ENCODE peak calls at places on chromosomes 7 and 10, in six cellular contexts. U is H9, O is neuronal stem cell, S is IMR-90, B is trophoblast cell, A is H1. C is an unnamed sample. For H3K4me1, the result is how much of the 10 kb centered on the place peaks cover.

GRCh38 chr7:98123073-98123696 is 16.5 kb downstream of the LMTK2 start:
- DNase-seq in U (no peak), O (no peak), S (peak), B (no peak), A (no peak), C (peak)

GRCh38 chr7:2008936-2009540 is 223.7 kb downstream of the MAD1L1 start:
- DNase-seq in U (no peak), O (no peak), S (no peak), B (no peak), A (no peak), C (no peak)

GRCh38 chr7:139871820-139872219 is 42.8 kb downstream of the TBXAS1 start:
- DNase-seq in U (no peak), O (no peak), S (peak), B (no peak), A (no peak), C (peak)

GRCh38 chr10:78470267-78471103 is 436.8 kb downstream of the RPS24 start:
- DNase-seq in U (no peak), O (no peak), S (peak), B (no peak), A (no peak), C (no peak)

GRCh38 chr10:33136271-33136670 is 178.2 kb upstream of the ITGB1 start:
- DNase-seq in U (no peak), O (no peak), S (peak), B (no peak), A (no peak), C (peak)

GRCh38 chr7:37713613-37714012 is 30.0 kb downstream of the GPR141 start:
- DNase-seq in U (no peak), O (no peak), S (no peak), B (no peak), A (no peak), C (no peak)

GRCh38 chr7:18590259-18590658 is 94.7 kb downstream of the HDAC9 start:
- DNase-seq in U (no peak), O (no peak), S (no peak), B (no peak), A (no peak), C (peak)

GRCh38 chr10:6124666-6125065 is 35.8 kb downstream of the RBM17 start:
- DNase-seq in U (no peak), O (no peak), S (no peak), B (no peak), A (no peak), C (no peak)

GRCh38 chr7:123204206-123204835 is 4.6 kb upstream of the SLC13A1 start:
- DNase-seq in U (no peak), O (no peak), S (no peak), B (no peak), A (no peak), C (no peak)

GRCh38 chr7:12719141-12719919 is 31.9 kb downstream of the ARL4A start:
- DNase-seq in U (no peak), O (no peak), S (peak), B (peak), A (no peak), C (no peak)

GRCh38 chr10:8584666-8585065 is 530.2 kb downstream of the GATA3 start:
- DNase-seq in U (no peak), O (no peak), S (no peak), B (peak), A (no peak), C (no peak)

GRCh38 chr10:6271663-6272062 is 68.9 kb downstream of the PFKFB3 start:
- DNase-seq in U (no peak), O (no peak), S (no peak), B (no peak), A (no peak), C (no peak)

GRCh38 chr10:98340946-98341345 is 73.0 kb upstream of the LOXL4 start:
- DNase-seq in U (no peak), O (no peak), S (peak), B (no peak), A (no peak), C (peak)

GRCh38 chr10:30827531-30828120 is 198.1 kb upstream of the LYZL2 start:
- DNase-seq in U (no peak), O (no peak), S (peak), B (no peak), A (no peak), C (peak)

GRCh38 chr7:117020605-117021002 is 67.3 kb downstream of the ST7 start:
- DNase-seq in U (no peak), O (peak), S (no peak), B (no peak), A (no peak), C (no peak)

GRCh38 chr10:133012573-133013359 is 70.4 kb upstream of the CFAP46 start:
- DNase-seq in U (no peak), O (no peak), S (no peak), B (peak), A (no peak), C (no peak)

GRCh38 chr7:45703373-45703821 is 129.2 kb downstream of the ADCY1 start:
- DNase-seq in U (peak), O (no peak), S (no peak), B (no peak), A (no peak), C (no peak)

GRCh38 chr7:149764481-149765398 is 8.6 kb downstream of the ZNF467 start:
- DNase-seq in U (peak), O (no peak), S (no peak), B (peak), A (no peak), C (no peak)

GRCh38 chr10:35545878-35546631 is 59.1 kb upstream of the GJD4 start:
- DNase-seq in U (no peak), O (no peak), S (peak), B (no peak), A (no peak), C (no peak)

GRCh38 chr10:97858001-97858439 is 8.4 kb downstream of the GOLGA7B start:
- DNase-seq in U (no peak), O (no peak), S (no peak), B (no peak), A (no peak), C (no peak)

GRCh38 chr10:17847586-17848296 is 38.6 kb downstream of the MRC1 start:
- DNase-seq in U (no peak), O (peak), S (peak), B (peak), A (no peak), C (peak)

GRCh38 chr7:26388256-26388655 is 96.6 kb downstream of the SNX10 start:
- DNase-seq in U (no peak), O (no peak), S (no peak), B (no peak), A (no peak), C (no peak)

GRCh38 chr10:109846832-109847231 is 76.5 kb downstream of the XPNPEP1 start:
- DNase-seq in U (no peak), O (no peak), S (no peak), B (no peak), A (no peak), C (no peak)

GRCh38 chr7:117036836-117037235 is 83.5 kb downstream of the ST7 start:
- DNase-seq in U (no peak), O (no peak), S (no peak), B (no peak), A (no peak), C (no peak)

GRCh38 chr10:61792921-61793320 is 108.6 kb upstream of the ARID5B start:
- DNase-seq in U (no peak), O (no peak), S (no peak), B (no peak), A (no peak), C (peak)

GRCh38 chr10:91745086-91745831 is 53.0 kb upstream of the TNKS2 start:
- DNase-seq in U (peak), O (peak), S (no peak), B (peak), A (peak), C (peak)

GRCh38 chr10:36634916-36635315 is 490.5 kb upstream of the ANKRD30A start:
- DNase-seq in U (no peak), O (no peak), S (peak), B (no peak), A (no peak), C (peak)

GRCh38 chr7:39527296-39527695 is 38.9 kb upstream of the YAE1 start:
- DNase-seq in U (no peak), O (no peak), S (no peak), B (no peak), A (no peak), C (no peak)

GRCh38 chr7:111031916-111032315 is 59.0 kb upstream of the LRRN3 start:
- DNase-seq in U (no peak), O (no peak), S (no peak), B (no peak), A (no peak), C (no peak)

GRCh38 chr10:21194510-21194993 is 297.4 kb upstream of the NEBL start:
- DNase-seq in U (no peak), O (no peak), S (no peak), B (peak), A (no peak), C (peak)

GRCh38 chr10:133327651-133328357 is 8.9 kb downstream of the CALY start:
- DNase-seq in U (no peak), O (no peak), S (peak), B (no peak), A (no peak), C (no peak)

GRCh38 chr10:89228962-89229361 is 21.8 kb upstream of the CH25H start:
- DNase-seq in U (no peak), O (no peak), S (no peak), B (no peak), A (no peak), C (no peak)

GRCh38 chr7:91940171-91940570 is 491 bp upstream of the AKAP9 start:
- DNase-seq in U (peak), O (peak), S (no peak), B (peak), A (no peak), C (peak)

GRCh38 chr7:4694653-4695335 is 12.7 kb downstream of the FOXK1 start:
- DNase-seq in U (no peak), O (no peak), S (peak), B (no peak), A (no peak), C (peak)

GRCh38 chr10:102668312-102669110 is 24.2 kb downstream of the TRIM8 start:
- DNase-seq in U (no peak), O (no peak), S (no peak), B (no peak), A (no peak), C (no peak)

GRCh38 chr10:23442936-23443335 is 4.1 kb downstream of the OTUD1 start:
- DNase-seq in U (no peak), O (no peak), S (peak), B (no peak), A (no peak), C (no peak)

GRCh38 chr10:23448323-23448722 is 9.4 kb downstream of the OTUD1 start:
- DNase-seq in U (no peak), O (no peak), S (no peak), B (no peak), A (no peak), C (no peak)

GRCh38 chr10:23448802-23449570 is 10.1 kb downstream of the OTUD1 start:
- DNase-seq in U (no peak), O (no peak), S (peak), B (no peak), A (no peak), C (peak)

GRCh38 chr10:23449677-23450220 is 10.9 kb downstream of the OTUD1 start:
- DNase-seq in U (no peak), O (no peak), S (no peak), B (no peak), A (no peak), C (no peak)

DNA sequence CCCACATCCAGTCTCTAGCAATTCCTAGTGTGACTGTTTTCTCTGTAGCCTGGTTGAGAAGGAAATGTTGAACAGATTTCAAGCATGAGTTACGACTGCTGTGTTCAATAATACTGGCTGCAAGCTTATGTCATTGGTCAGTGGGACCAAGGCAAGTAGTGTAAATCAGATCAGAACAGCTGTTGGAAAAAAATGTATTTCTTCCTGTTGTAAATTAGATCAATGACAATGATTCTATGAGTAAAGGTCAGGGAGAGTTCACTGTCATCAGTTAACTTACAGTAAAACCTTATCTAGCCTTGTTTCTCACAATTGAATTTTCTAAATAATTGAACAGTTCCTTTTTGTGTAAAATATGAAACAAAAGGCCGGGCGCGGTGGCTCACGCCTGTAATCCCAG is 6.7 kb downstream of the OTUD1 start:
- DNase-seq in U (no peak), O (no peak), S (no peak), B (no peak), A (no peak), C (no peak)
- H3K4me1 ChIP-seq in U (under half), O (under half), S (under half), B (under half), A (under half), C (under half)

DNA sequence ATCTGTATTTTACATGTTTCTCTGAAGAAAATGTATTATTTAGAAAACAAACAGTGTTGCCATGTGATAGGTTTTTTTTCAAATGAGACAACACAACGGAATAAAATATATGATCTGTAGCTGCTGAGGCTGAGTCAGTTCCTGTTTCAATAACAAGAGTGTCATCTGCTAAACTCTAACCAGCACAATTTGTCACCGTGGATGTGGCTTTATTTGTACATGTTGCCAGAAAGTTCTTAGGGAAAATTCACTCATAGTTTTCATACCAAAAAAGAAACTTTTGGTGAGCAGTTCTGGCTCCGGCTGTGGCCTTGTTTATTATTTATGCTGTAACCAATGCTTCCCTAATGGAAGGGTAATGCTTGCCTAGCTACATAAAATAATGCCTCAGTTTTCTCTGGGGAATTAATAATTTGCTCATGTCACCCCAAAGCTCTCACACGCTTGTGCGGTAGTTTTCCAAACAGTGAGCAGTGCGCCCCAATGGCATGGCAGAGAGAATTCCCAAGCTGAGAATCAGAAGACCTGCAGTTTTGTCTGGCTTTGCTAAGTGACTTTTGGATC is 20.3 kb upstream of the KLF6 start:
- DNase-seq in U (no peak), O (no peak), S (peak), B (peak), A (no peak), C (peak)
- H2BK120ac ChIP-seq in U (no peak), O (no peak), S (peak), B (peak), A (no peak), C (peak)

DNA sequence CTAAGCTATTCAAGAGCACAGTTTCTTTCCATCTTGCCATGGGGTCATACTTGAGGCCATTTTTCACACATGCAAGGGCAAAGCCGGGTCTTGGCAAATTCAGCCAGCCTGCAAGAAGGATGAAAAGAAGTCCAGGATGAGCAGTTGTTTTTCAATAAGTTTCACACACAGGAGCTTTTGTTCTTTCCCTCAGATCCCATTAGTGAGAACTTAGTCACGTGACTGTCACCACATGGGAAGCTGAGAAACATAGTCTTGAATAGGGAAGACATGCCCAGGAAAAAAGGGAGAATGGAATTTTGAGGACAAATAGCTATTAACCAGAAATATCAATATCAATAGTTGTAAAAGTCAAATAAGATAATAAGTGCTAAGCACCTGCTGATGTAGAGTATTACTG is 137.7 kb downstream of the AHR start:
- DNase-seq in U (no peak), O (no peak), S (no peak), B (no peak), A (no peak), C (no peak)
- H3K4me1 ChIP-seq in U (under half), O (under half), S (under half), B (under half), A (under half), C (under half)

DNA sequence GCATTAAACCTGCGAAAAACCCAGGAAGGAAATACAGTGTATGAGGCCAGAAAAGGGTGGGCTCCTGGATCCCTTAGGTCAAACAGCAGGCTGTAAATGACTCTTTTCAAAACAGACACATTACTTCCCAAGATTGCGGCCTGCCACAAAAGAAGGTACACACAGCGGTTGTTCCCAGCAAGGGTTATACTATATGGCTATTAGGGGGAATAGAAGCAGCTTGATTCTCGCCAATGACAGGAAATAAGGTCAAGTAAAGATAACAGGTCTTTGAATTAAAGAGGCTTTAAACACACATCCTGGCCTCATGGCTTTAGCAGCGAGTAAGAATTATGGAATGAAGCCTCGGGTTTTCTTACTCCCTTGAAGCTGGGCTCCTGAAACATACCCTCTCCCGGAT is 58.3 kb downstream of the CYP26A1 start:
- DNase-seq in U (no peak), O (no peak), S (no peak), B (no peak), A (no peak), C (no peak)
- H2BK120ac ChIP-seq in U (no peak), O (no peak), S (no peak), B (no peak), A (no peak), C (no peak)

GRCh38 chr7:127657500-127657899 is 5.5 kb downstream of the SND1 start:
- DNase-seq in U (no peak), O (no peak), S (no peak), B (no peak), A (no peak), C (no peak)

GRCh38 chr7:127655720-127656119 is 3.7 kb downstream of the SND1 start:
- DNase-seq in U (no peak), O (no peak), S (no peak), B (no peak), A (no peak), C (peak)

GRCh38 chr7:127652333-127653248 is 597 bp downstream of the SND1 start:
- DNase-seq in U (no peak), O (no peak), S (peak), B (peak), A (no peak), C (peak)

GRCh38 chr7:127653396-127653795 is 1.4 kb downstream of the SND1 start:
- DNase-seq in U (no peak), O (no peak), S (no peak), B (no peak), A (no peak), C (no peak)

DNA sequence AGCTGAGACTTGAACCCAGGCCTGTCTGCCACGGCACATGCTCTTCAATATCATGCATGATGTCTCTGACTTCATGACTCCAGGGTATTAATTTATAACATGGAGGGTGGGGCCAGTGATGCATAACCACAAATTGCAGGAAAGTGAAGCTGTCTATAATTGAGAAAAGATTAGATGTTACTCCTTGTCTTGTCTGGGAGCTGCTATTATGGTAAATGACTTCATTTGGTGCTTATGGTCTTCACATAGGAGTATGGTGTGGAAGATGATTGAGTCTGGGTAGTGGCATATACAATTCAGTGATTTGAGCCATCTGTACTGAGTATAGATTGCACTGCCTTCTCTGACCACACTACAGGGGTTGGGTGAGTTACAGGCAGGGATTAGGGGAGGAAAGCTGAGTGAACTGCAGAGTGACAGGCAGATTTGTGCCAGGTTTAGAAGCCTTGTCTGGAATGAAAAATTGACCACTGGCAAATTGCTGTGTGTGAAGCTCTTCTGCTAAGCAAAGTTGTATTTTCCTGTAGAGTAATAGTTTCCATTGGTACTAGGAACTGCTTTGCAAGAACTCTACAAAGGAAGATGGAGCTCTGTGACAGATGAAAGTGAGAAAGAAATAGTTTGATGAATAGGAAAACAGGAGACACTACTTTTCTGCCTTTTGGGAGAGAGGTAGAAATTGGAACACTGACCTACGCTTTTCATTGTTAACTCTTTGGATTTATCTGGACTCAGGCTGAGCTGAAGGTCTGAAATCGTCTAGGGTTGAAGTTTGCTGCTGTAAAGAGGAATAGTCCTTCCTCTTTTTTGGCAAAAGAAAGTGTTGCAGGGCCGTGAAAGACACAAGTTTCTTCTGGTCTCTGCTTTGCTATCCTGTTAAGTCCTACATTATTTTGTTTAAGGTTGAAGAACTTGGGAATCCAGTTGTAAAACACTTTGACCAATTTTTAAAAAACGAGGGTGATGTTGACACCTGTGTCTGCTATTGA is 2.7 kb downstream of the SND1 start:
- DNase-seq in U (no peak), O (no peak), S (no peak), B (no peak), A (no peak), C (peak)
- H3K4me1 ChIP-seq in U (under half), O (under half), S (under half), B (under half), A (under half), C (under half)

GRCh38 chr7:101321491-101322401 is at the start of gene IFT22:
- DNase-seq in U (peak), O (peak), S (peak), B (peak), A (no peak), C (peak)

GRCh38 chr7:101315336-101315735 is 6.3 kb downstream of the IFT22 start:
- DNase-seq in U (peak), O (peak), S (peak), B (peak), A (no peak), C (peak)

GRCh38 chr7:101319401-101319800 is 2.2 kb downstream of the IFT22 start:
- DNase-seq in U (no peak), O (no peak), S (no peak), B (no peak), A (no peak), C (no peak)
- H2BK120ac ChIP-seq in U (no peak), O (no peak), S (no peak), B (no peak), A (no peak), C (no peak)

C was measured in mesenchymal stem cell.